ENCODE peak calls at places on chromosomes 5 and 9, in six cellular contexts. D is psoas muscle, B is BE2C, Z is cardiac muscle cell, S is GM12864, A is lower lobe of right lung. J is an unnamed sample.

GRCh38 chr5:132233811-132234683 is 6.4 kb upstream of the P4HA2 start:
- DNase-seq in D (no peak), B (no peak), Z (no peak), S (no peak), A (no peak), J (no peak)

GRCh38 chr9:73541923-73542322 is 390.3 kb downstream of the ANXA1 start:
- DNase-seq in D (no peak), B (no peak), Z (no peak), S (no peak), A (no peak), J (peak)

GRCh38 chr9:88458716-88459115 is 70.5 kb downstream of the SPIN1 start:
- DNase-seq in D (no peak), B (no peak), Z (peak), S (no peak), A (no peak), J (no peak)

GRCh38 chr5:172696171-172696849 is 55.2 kb downstream of the NEURL1B start:
- DNase-seq in D (peak), B (no peak), Z (peak), S (no peak), A (no peak), J (no peak)

GRCh38 chr5:122182491-122182921 is 53.2 kb downstream of the ZNF474 start:
- DNase-seq in D (no peak), B (no peak), Z (peak), S (no peak), A (no peak), J (no peak)

GRCh38 chr5:135139397-135140134 is 105.5 kb upstream of the PITX1 start:
- DNase-seq in D (no peak), B (no peak), Z (peak), S (no peak), A (no peak), J (no peak)

GRCh38 chr5:1495525-1495897 is 28.2 kb downstream of the LPCAT1 start:
- DNase-seq in D (no peak), B (no peak), Z (no peak), S (no peak), A (no peak), J (peak)

GRCh38 chr5:156182174-156182967 is 144.6 kb upstream of the SGCD start:
- DNase-seq in D (no peak), B (no peak), Z (no peak), S (no peak), A (no peak), J (no peak)

GRCh38 chr5:150122158-150122510 is 33.5 kb downstream of the PDGFRB start:
- DNase-seq in D (no peak), B (no peak), Z (no peak), S (no peak), A (peak), J (peak)

GRCh38 chr5:76104027-76104426 is 20.8 kb downstream of the SV2C start:
- DNase-seq in D (no peak), B (no peak), Z (peak), S (no peak), A (no peak), J (peak)

GRCh38 chr5:150339165-150339564 is 18.3 kb upstream of the TCOF1 start:
- DNase-seq in D (no peak), B (no peak), Z (no peak), S (no peak), A (no peak), J (no peak)

GRCh38 chr5:111478898-111479297 is 33.4 kb downstream of the STARD4 start:
- DNase-seq in D (no peak), B (no peak), Z (no peak), S (no peak), A (no peak), J (no peak)

GRCh38 chr9:111939322-111939721 is 42.7 kb downstream of the UGCG start:
- DNase-seq in D (no peak), B (no peak), Z (no peak), S (no peak), A (no peak), J (no peak)

GRCh38 chr5:132386644-132387286 is 17.3 kb downstream of the SLC22A5 start:
- DNase-seq in D (peak), B (peak), Z (peak), S (peak), A (peak), J (peak)

GRCh38 chr9:127388037-127388855 is 8.7 kb upstream of the SLC2A8 start:
- DNase-seq in D (no peak), B (no peak), Z (peak), S (peak), A (no peak), J (peak)

GRCh38 chr9:95813923-95814322 is 61.6 kb upstream of the ERCC6L2 start:
- DNase-seq in D (no peak), B (no peak), Z (peak), S (no peak), A (no peak), J (no peak)

GRCh38 chr9:132609184-132609583 is 26.8 kb downstream of the BARHL1 start:
- DNase-seq in D (no peak), B (no peak), Z (no peak), S (no peak), A (no peak), J (no peak)

GRCh38 chr5:150289551-150290390 is at the start of gene CAMK2A:
- DNase-seq in D (no peak), B (no peak), Z (no peak), S (no peak), A (no peak), J (peak)

GRCh38 chr9:27413507-27414214 is 110.4 kb upstream of the IFNK start:
- DNase-seq in D (no peak), B (no peak), Z (peak), S (no peak), A (no peak), J (no peak)

GRCh38 chr5:104184264-104184663 is 621.7 kb upstream of the NUDT12 start:
- DNase-seq in D (no peak), B (no peak), Z (no peak), S (no peak), A (no peak), J (no peak)

GRCh38 chr5:140075371-140075770 is 32.3 kb upstream of the NRG2 start:
- DNase-seq in D (no peak), B (no peak), Z (peak), S (no peak), A (no peak), J (no peak)

GRCh38 chr5:8825161-8825757 is 720.6 kb downstream of the SEMA5A start:
- DNase-seq in D (no peak), B (no peak), Z (no peak), S (no peak), A (no peak), J (no peak)

GRCh38 chr5:52787600-52788504 is at the start of the genes ITGA1 and PELO:
- DNase-seq in D (peak), B (peak), Z (peak), S (no peak), A (peak), J (peak)

GRCh38 chr5:173963107-173963506 is 25.9 kb upstream of the C5orf47 start:
- DNase-seq in D (no peak), B (no peak), Z (peak), S (no peak), A (no peak), J (no peak)

GRCh38 chr9:97986466-97986865 is 3.3 kb downstream of the ANP32B start:
- DNase-seq in D (no peak), B (no peak), Z (no peak), S (no peak), A (no peak), J (peak)

GRCh38 chr5:10689391-10690081 is 71.5 kb downstream of the DAP start:
- DNase-seq in D (no peak), B (peak), Z (peak), S (no peak), A (no peak), J (peak)

GRCh38 chr9:3830296-3830695 is 304.5 kb upstream of the RFX3 start:
- DNase-seq in D (no peak), B (no peak), Z (no peak), S (no peak), A (no peak), J (no peak)

GRCh38 chr5:17396247-17396646 is 101.8 kb upstream of the TAF11L2 start:
- DNase-seq in D (no peak), B (no peak), Z (no peak), S (no peak), A (no peak), J (no peak)

GRCh38 chr9:77417570-77417969 is 230.6 kb downstream of the GNA14 start:
- DNase-seq in D (no peak), B (no peak), Z (peak), S (no peak), A (no peak), J (no peak)

GRCh38 chr5:175867587-175868347 is 3.6 kb upstream of the CPLX2 start:
- DNase-seq in D (no peak), B (peak), Z (peak), S (no peak), A (no peak), J (peak)

GRCh38 chr5:148820778-148821395 is 5.5 kb upstream of the ADRB2 start:
- DNase-seq in D (no peak), B (peak), Z (peak), S (no peak), A (no peak), J (peak)

GRCh38 chr5:34043099-34043876 is at the start of gene C1QTNF3:
- DNase-seq in D (no peak), B (no peak), Z (peak), S (no peak), A (no peak), J (no peak)

GRCh38 chr5:171842006-171842776 is 56.6 kb downstream of the SMIM23 start:
- DNase-seq in D (no peak), B (no peak), Z (no peak), S (no peak), A (no peak), J (no peak)

GRCh38 chr5:64206653-64207052 is 41.0 kb downstream of the RNF180 start:
- DNase-seq in D (no peak), B (no peak), Z (no peak), S (no peak), A (no peak), J (no peak)

GRCh38 chr9:82532504-82532903 is 530.4 kb downstream of the RASEF start:
- DNase-seq in D (no peak), B (no peak), Z (peak), S (no peak), A (no peak), J (no peak)

GRCh38 chr9:88873635-88874034 is 117.6 kb upstream of the S1PR3 start:
- DNase-seq in D (no peak), B (no peak), Z (no peak), S (no peak), A (no peak), J (no peak)

GRCh38 chr9:18428621-18429020 is 45.3 kb upstream of the ADAMTSL1 start:
- DNase-seq in D (no peak), B (no peak), Z (no peak), S (no peak), A (no peak), J (no peak)

GRCh38 chr9:14645648-14646047 is 47.6 kb downstream of the ZDHHC21 start:
- DNase-seq in D (no peak), B (no peak), Z (no peak), S (no peak), A (no peak), J (no peak)

DNA sequence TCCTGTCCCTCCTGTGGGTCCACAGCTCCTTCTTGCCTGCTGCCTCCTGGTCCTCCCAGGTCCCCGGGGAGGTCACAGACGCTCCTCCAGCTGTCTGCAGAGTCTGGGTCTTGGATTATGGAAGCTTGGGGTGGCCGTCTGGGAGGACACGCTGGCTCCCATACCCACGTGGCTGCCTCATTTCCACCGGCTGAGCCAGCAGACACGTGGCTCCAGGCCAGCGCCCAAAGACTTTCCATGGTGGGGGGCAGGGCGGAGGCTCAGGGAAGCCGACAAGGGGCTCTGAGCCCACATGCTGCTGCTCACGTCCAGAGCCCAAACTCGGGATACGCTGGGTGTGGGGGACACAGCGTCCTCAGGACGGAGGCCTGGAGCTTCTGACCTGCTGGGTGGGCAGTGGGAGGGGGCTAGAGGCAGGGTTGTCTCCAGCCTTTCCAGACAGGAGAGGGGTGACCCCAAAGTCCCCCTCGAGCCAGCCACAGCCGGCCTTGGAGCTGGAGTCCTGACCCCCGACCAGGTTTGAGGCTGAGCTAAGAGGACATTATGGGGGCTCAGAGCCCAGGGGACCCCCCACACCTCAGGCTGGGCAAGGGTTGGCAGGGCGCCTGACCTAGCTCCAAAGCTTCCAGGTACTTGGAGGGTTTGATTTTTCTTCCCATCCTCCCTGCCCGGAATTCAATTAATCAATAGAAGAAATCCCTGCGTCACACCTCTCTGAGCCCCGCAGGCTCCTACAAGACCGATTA is 24.2 kb upstream of the RNU6ATAC start:
- DNase-seq in D (peak), B (peak), Z (peak), S (no peak), A (no peak), J (no peak)
- H3K4me3 ChIP-seq in D (no peak), B (no peak), Z (no peak), S (no peak), A (no peak), J (no peak)

GRCh38 chr9:122356627-122357026 is 14.2 kb upstream of the PTGS1 start:
- DNase-seq in D (no peak), B (no peak), Z (no peak), S (no peak), A (no peak), J (no peak)
- TF ChIP-seq CTCF in D (no peak), B (peak), Z (peak), S (peak), A (no peak), J (peak)

GRCh38 chr9:131349522-131349880 is 44.4 kb upstream of the PRRC2B start:
- DNase-seq in D (no peak), B (no peak), Z (no peak), S (no peak), A (no peak), J (no peak)

GRCh38 chr9:131348631-131349521 is 45.0 kb upstream of the PRRC2B start:
- DNase-seq in D (no peak), B (no peak), Z (no peak), S (no peak), A (peak), J (no peak)

GRCh38 chr9:131346559-131346958 is 47.3 kb upstream of the PRRC2B start:
- DNase-seq in D (no peak), B (no peak), Z (no peak), S (no peak), A (no peak), J (no peak)

GRCh38 chr9:131347376-131348020 is 46.4 kb upstream of the PRRC2B start:
- DNase-seq in D (no peak), B (no peak), Z (peak), S (no peak), A (peak), J (no peak)

DNA sequence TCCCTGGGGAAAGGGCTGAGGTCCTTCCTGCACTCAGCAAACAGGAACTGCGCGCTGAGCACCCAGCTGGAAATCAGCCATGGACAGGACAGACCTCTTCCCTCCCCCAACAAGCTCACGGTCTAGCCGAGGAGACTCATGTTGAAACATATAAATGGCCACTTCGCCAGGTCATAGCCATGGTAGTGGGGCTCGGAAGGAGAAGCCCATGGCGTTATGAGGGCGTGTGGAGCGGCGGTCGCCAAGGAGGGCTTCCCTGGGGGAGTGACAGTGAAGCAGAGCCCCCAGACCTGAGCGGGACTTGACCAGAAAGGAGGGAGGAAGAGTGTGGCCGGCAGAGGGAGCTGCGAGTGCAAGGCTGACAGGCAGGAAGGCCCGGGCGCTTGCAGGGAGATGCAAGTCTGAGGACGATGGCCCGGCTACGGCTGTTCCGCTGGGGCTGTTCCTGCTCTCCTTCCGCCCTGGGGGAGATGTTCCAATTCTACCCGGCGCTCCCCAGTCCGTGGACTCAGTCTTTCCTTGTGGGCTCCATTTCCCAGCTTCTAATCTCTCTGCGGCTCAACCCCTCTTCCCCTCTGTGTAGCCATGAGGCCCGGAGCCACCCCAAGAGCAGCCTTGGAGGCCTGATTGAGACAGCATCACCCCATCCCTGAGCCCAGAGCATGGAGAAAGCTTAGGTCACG is 43.9 kb upstream of the PRRC2B start:
- DNase-seq in D (peak), B (peak), Z (peak), S (peak), A (peak), J (peak)
- H3K4me3 ChIP-seq in D (peak), B (peak), Z (no peak), S (no peak), A (peak), J (no peak)

GRCh38 chr9:89969881-89970639 is 365.2 kb downstream of the GADD45G start:
- DNase-seq in D (no peak), B (no peak), Z (no peak), S (no peak), A (peak), J (no peak)
- TF ChIP-seq CTCF in D (no peak), B (no peak), Z (no peak), S (no peak), A (no peak), J (no peak)

DNA sequence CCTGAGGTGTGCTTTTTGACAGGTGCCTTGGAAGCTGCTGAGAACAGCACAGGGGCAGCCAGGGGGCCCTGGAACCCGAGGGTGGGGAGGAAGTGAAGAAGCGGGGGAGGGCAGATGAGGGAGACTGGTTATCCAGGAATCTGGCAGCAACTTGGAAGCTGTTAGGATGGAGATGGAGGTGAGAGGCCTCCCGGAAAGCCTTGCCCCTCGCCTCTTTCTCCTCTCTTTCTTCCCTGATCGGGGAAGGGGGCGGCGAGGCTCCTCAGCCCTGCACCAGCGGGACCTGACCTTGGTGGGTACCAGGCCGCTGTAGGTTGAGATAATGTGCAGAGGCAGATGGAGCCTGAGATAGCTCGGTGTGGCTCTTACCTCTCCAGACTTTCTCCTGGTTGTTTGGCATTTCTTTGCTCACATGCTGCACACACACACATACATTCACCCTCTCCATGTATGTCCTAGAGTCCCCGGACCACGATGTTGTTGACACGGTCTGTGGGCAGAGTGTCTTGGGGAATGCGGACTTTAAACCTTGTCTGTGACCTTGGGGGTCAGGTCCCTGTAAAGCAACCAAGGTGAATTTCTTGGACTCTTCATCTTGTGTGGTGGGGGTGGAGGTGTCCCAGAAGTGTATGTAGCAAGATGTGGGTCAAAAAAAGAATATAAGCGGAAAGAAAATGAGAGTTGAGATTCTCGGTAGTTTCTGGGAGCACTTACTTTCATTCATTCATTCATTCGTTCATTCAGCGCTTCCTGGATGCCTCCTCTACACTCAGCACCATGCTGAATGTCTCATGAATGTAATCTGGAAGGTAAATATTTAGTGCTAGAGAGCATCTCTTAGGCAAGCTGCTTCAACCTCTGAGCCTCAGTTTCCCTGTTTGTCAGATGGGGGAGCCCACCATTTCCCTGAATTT is 1.6 kb downstream of the WWC1 start:
- DNase-seq in D (no peak), B (no peak), Z (no peak), S (no peak), A (no peak), J (no peak)
- H3K4me3 ChIP-seq in D (no peak), B (no peak), Z (peak), S (peak), A (peak), J (peak)

DNA sequence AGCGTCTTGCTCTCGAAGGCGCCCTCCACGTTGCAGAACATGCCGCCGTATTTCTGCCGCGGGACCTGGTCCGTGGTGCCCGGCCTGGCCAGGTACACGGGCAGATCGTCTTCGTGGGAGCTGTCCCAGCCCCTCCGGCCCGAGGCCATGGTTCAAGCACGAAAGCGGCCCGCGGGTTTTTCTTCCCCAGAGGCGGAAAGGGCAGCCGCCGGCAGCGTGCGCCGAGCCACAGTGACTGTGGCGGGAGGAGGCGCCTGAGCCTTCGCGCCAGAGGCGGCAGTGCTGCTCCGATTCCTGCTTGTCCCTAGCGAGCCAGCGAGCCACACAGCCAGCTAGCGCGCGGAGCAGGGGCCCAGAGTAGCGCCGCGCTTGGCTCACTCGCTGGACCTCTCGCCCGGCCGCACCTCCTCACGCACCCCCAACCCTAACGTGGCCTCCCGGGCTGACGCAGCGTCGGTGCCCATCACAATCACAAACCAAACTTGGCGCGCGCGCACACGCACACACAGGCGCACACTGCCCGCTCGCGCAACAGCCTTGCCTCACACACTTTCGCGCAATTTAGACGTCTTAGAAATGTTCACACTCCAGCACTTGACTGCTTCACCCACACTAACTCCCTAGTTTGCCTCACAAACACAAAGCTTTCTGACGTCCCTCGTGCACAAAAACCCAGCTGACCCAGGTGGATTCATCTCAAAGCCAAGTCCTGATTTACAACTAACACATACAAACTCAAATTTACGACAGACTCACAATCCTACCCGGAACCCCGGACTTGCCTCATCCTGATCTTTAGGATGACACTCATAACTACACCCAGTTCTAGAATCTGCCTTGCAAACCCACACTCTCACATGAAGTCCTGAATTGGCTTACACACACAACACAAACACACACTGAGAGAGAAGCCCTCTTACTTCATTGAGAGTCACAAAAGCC is at the start of gene DPYSL3:
- DNase-seq in D (peak), B (peak), Z (peak), S (no peak), A (peak), J (no peak)
- TF ChIP-seq CTCF in D (peak), B (peak), Z (peak), S (no peak), A (peak), J (no peak)

J was measured in GM12865.